ENCODE peak calls at places on chromosomes 16 and 17, in nine cellular contexts. T is naive thymus-derived CD4-positive, alpha-beta T cell; O is MM.1S; M is aorta; R is hepatocyte; W is HFF-Myc; P is BJ; C is keratinocyte; V is fibroblast of lung. L is an unnamed sample.

GRCh38 chr16:11211977-11212818 is 43.8 kb downstream of the SOCS1 start:
- DNase-seq in O (no peak), M (no peak), C (no peak), V (no peak), P (no peak), R (no peak), W (no peak), T (no peak), L (peak; percentile 62)

GRCh38 chr16:66265106-66265415 is 101.4 kb upstream of the CDH5 start:
- DNase-seq in P (no peak), O (no peak), R (peak; percentile 1), C (no peak), M (peak; percentile 45), T (no peak), W (no peak), V (no peak), L (no peak)

GRCh38 chr16:84038491-84038890 is 4.1 kb downstream of the SLC38A8 start:
- DNase-seq in C (no peak), M (no peak), R (no peak), W (no peak), O (no peak), T (no peak), P (no peak), V (no peak), L (no peak)

GRCh38 chr17:30761058-30761457 is 63.4 kb downstream of the CRLF3 start:
- DNase-seq in T (no peak), P (no peak), C (no peak), O (no peak), W (no peak), V (no peak), M (no peak), R (no peak), L (no peak)

GRCh38 chr17:37735165-37735564 is 9.7 kb downstream of the HNF1B start:
- DNase-seq in M (no peak), O (no peak), V (no peak), P (no peak), R (no peak), T (no peak), C (no peak), W (no peak), L (no peak)

GRCh38 chr16:14354561-14355351 is 275.3 kb downstream of the PARN start:
- DNase-seq in P (no peak), M (no peak), W (no peak), C (no peak), R (no peak), V (peak; percentile 26), T (no peak), O (peak; percentile 90), L (no peak)

GRCh38 chr16:78129349-78129748 is 29.9 kb downstream of the WWOX start:
- DNase-seq in R (peak; percentile 32), O (no peak), T (no peak), C (no peak), V (no peak), M (no peak), P (no peak), W (no peak), L (no peak)

GRCh38 chr16:27489906-27490305 is 59.8 kb downstream of the GTF3C1 start:
- DNase-seq in W (no peak), P (no peak), M (peak; percentile 32), C (no peak), R (no peak), V (no peak), O (no peak), T (no peak), L (no peak)

GRCh38 chr17:76707985-76708807 is 2.6 kb downstream of the MXRA7 start:
- DNase-seq in O (no peak), R (no peak), P (no peak), T (no peak), M (no peak), V (no peak), W (no peak), C (no peak), L (peak; percentile 96)

GRCh38 chr17:77332034-77332971 is 191.5 kb downstream of the SEC14L1 start:
- DNase-seq in T (peak; percentile 71), V (no peak), O (peak; percentile 84), W (no peak), C (no peak), M (no peak), P (no peak), R (no peak), L (peak; percentile 77)

GRCh38 chr17:19645608-19646250 is 2.8 kb upstream of the ALDH3A2 start:
- DNase-seq in T (peak; percentile 15), C (no peak), P (no peak), W (no peak), R (peak; percentile 37), V (peak; percentile 19), M (no peak), O (peak; percentile 52), L (peak; percentile 80)

GRCh38 chr17:65099941-65100315 is 37.2 kb upstream of the RGS9 start:
- DNase-seq in W (no peak), P (no peak), C (no peak), O (peak; percentile 50), V (peak; percentile 29), T (peak; percentile 26), M (peak; percentile 82), R (no peak), L (peak; percentile 14)

GRCh38 chr17:49434821-49435581 is 20.3 kb upstream of the PHB1 start:
- DNase-seq in V (peak; percentile 42), T (no peak), R (peak; percentile 56), C (peak; percentile 38), W (peak; percentile 21), P (no peak), M (peak; percentile 72), O (peak; percentile 22), L (peak; percentile 91)

GRCh38 chr16:51157698-51158097 is 6.6 kb upstream of the SALL1 start:
- DNase-seq in V (no peak), C (no peak), M (no peak), P (no peak), O (no peak), T (no peak), R (no peak), W (no peak), L (no peak)

GRCh38 chr16:56848955-56849689 is 15.9 kb upstream of the SLC12A3 start:
- DNase-seq in O (no peak), W (peak; percentile 36), P (no peak), V (peak; percentile 60), T (no peak), C (no peak), R (no peak), M (peak; percentile 74), L (no peak)

GRCh38 chr17:33967608-33968349 is 287.3 kb upstream of the CCL2 start:
- DNase-seq in V (no peak), M (no peak), O (peak; percentile 34), W (no peak), T (no peak), C (no peak), R (no peak), P (no peak), L (no peak)

GRCh38 chr16:50137268-50137667 is 15.8 kb upstream of the TENT4B start:
- DNase-seq in M (no peak), V (no peak), R (no peak), W (no peak), T (no peak), P (no peak), O (no peak), C (no peak), L (no peak)

GRCh38 chr16:79628501-79628975 is 28.0 kb upstream of the MAF start:
- DNase-seq in W (no peak), C (no peak), V (peak; percentile 78), O (peak; percentile 92), M (no peak), P (no peak), T (no peak), R (no peak), L (peak; percentile 11)

DNA sequence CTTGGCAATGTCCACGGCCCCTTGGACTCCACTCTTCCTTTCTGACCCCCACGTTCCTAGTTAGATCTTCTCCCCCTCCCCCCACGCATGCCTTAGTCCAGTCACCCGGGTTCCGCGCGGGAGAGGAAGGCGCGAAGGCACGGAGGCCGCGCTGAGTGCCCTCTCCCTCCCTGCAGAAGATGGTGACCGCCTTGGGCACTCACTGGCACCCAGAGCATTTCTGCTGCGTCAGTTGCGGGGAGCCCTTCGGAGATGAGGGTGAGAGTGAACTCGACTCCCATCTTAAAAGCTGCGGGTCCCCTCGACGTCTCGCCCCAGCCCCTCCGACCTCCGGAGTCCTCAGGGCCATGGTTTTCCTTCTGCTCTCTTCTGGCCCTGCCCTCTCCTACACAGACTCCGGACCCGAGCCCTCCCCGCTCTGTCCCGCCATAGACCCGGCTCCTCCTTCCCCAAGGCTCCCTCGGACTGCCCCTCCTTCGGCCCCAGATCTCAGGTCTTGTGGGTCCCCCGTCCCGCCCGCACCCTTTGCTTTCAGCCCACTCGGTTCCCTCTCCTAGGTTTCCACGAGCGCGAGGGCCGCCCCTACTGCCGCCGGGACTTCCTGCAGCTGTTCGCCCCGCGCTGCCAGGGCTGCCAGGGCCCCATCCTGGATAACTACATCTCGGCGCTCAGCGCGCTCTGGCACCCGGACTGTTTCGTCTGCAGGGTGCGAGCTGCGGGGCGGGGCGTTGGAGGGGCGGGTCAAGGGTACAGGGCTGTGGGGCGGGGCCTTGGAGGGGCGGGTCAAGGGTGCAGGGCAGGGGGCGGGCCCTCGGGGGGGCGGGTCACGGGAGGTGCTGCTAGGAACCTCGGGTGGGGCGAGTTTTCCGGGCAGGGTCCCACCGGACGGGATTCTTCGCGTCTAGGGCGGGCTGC is 4.6 kb downstream of the TGFB1I1 start:
- DNase-seq in P (no peak), T (peak; percentile 64), M (peak; percentile 89), V (no peak), W (no peak), O (peak; percentile 59), C (no peak), R (peak; percentile 86), L (no peak)
- H3K4me3 ChIP-seq in P (no peak overlapping the region), T (peak overlapping the region; percentile 65), M (no peak overlapping the region), V (no peak overlapping the region), W (no peak overlapping the region), O (peak overlapping the region; percentile 63), C (peak overlapping the region; percentile 29), R (no peak overlapping the region), L (no peak overlapping the region)

DNA sequence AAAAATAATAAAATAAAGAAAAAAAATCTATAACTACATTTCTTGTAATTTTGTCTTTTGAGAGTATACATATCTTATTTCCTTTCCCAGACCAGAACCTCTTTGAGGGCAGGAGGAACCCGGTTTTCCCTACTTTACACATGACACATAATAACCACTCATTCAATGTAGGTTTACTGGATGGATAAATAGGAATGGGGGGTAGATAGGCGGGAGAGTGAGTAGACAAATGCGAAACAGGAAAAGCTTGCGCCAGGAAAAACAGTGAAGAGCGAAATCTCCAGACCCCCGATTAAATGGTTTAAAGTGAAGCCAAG is 515 bp upstream of the GOSR2 start:
- DNase-seq in T (no peak), P (no peak), R (no peak), O (no peak), V (no peak), M (no peak), W (no peak), C (no peak), L (no peak)
- H3K4me3 ChIP-seq in T (peak overlapping the region; percentile 84), P (peak overlapping the region; percentile 90), R (peak overlapping the region; percentile 55), O (peak overlapping the region; percentile 94), V (peak overlapping the region; percentile 99), M (peak overlapping the region; percentile 45), W (peak overlapping the region; percentile 90), C (peak overlapping the region; percentile 98), L (peak overlapping the region; percentile 78)

GRCh38 chr17:70104688-70105087 is 29.7 kb downstream of the KCNJ16 start:
- DNase-seq in W (no peak), C (no peak), M (no peak), O (no peak), R (no peak), T (no peak), V (no peak), P (no peak), L (no peak)
- H3K4me3 ChIP-seq in W (no peak overlapping the region), C (no peak overlapping the region), M (no peak overlapping the region), O (no peak overlapping the region), R (no peak overlapping the region), T (no peak overlapping the region), V (no peak overlapping the region), P (no peak overlapping the region), L (no peak overlapping the region)

GRCh38 chr16:67457611-67458010 is 23.3 kb downstream of the ATP6V0D1 start:
- DNase-seq in C (no peak), P (no peak), T (no peak), M (no peak), W (no peak), O (no peak), V (no peak), R (no peak), L (no peak)
- H3K4me3 ChIP-seq in C (no peak overlapping the region), P (no peak overlapping the region), T (no peak overlapping the region), M (no peak overlapping the region), W (no peak overlapping the region), O (no peak overlapping the region), V (no peak overlapping the region), R (no peak overlapping the region), L (no peak overlapping the region)